ENCODE peak calls at places on chromosomes 4 and X, in seven cellular contexts. One of them, this sample, is unnamed.

GRCh38 chrX:11351375-11352295 is 58.4 kb downstream of the AMELX start:
- DNase-seq in upper lobe of right lung: no peak
- DNase-seq in AG20443: peak; percentile 38
- DNase-seq in ACHN: no peak
- DNase-seq in head of caudate nucleus: no peak
- DNase-seq in fibroblast of the conjunctiva: no peak
- DNase-seq in ELR: peak; percentile 37
- DNase-seq in this sample: no peak

GRCh38 chr4:176563591-176563990 is 229.1 kb downstream of the VEGFC start:
- DNase-seq in upper lobe of right lung: no peak
- DNase-seq in AG20443: peak; percentile 22
- DNase-seq in ACHN: no peak
- DNase-seq in head of caudate nucleus: peak; percentile 16
- DNase-seq in fibroblast of the conjunctiva: peak; percentile 55
- DNase-seq in ELR: peak; percentile 30
- DNase-seq in this sample: no peak

GRCh38 chr4:91127891-91128290 is 1000.7 kb downstream of the CCSER1 start:
- DNase-seq in upper lobe of right lung: no peak
- DNase-seq in AG20443: no peak
- DNase-seq in ACHN: no peak
- DNase-seq in head of caudate nucleus: no peak
- DNase-seq in fibroblast of the conjunctiva: no peak
- DNase-seq in ELR: no peak
- DNase-seq in this sample: no peak

GRCh38 chr4:78971326-78971725 is 32.1 kb upstream of the PAQR3 start:
- DNase-seq in upper lobe of right lung: no peak
- DNase-seq in AG20443: no peak
- DNase-seq in ACHN: no peak
- DNase-seq in head of caudate nucleus: no peak
- DNase-seq in fibroblast of the conjunctiva: peak; percentile 6
- DNase-seq in ELR: no peak
- DNase-seq in this sample: no peak

GRCh38 chr4:163922302-163922701 is 427.8 kb downstream of the TMA16 start:
- DNase-seq in upper lobe of right lung: no peak
- DNase-seq in AG20443: no peak
- DNase-seq in ACHN: peak; percentile 1
- DNase-seq in head of caudate nucleus: no peak
- DNase-seq in fibroblast of the conjunctiva: no peak
- DNase-seq in ELR: peak; percentile 32
- DNase-seq in this sample: no peak

GRCh38 chr4:40316782-40317635 is 18.1 kb upstream of the CHRNA9 start:
- DNase-seq in upper lobe of right lung: no peak
- DNase-seq in AG20443: peak; percentile 72
- DNase-seq in ACHN: peak; percentile 78
- DNase-seq in head of caudate nucleus: peak; percentile 42
- DNase-seq in fibroblast of the conjunctiva: peak; percentile 96
- DNase-seq in ELR: peak; percentile 93
- DNase-seq in this sample: peak; percentile 93

GRCh38 chr4:122845760-122846159 is 19.1 kb downstream of the FGF2 start:
- DNase-seq in upper lobe of right lung: no peak
- DNase-seq in AG20443: no peak
- DNase-seq in ACHN: no peak
- DNase-seq in head of caudate nucleus: no peak
- DNase-seq in fibroblast of the conjunctiva: no peak
- DNase-seq in ELR: no peak
- DNase-seq in this sample: no peak

GRCh38 chr4:1987296-1987695 is 21.5 kb downstream of the NELFA start:
- DNase-seq in upper lobe of right lung: peak; percentile 56
- DNase-seq in AG20443: no peak
- DNase-seq in ACHN: no peak
- DNase-seq in head of caudate nucleus: no peak
- DNase-seq in fibroblast of the conjunctiva: no peak
- DNase-seq in ELR: no peak
- DNase-seq in this sample: no peak

GRCh38 chrX:124343016-124343415 is 3.3 kb upstream of the SH2D1A start:
- DNase-seq in upper lobe of right lung: no peak
- DNase-seq in AG20443: no peak
- DNase-seq in ACHN: no peak
- DNase-seq in head of caudate nucleus: no peak
- DNase-seq in fibroblast of the conjunctiva: no peak
- DNase-seq in ELR: no peak
- DNase-seq in this sample: no peak

GRCh38 chr4:156710571-156711195 is 260.9 kb downstream of the PDGFC start:
- DNase-seq in upper lobe of right lung: no peak
- DNase-seq in AG20443: peak; percentile 57
- DNase-seq in ACHN: no peak
- DNase-seq in head of caudate nucleus: no peak
- DNase-seq in fibroblast of the conjunctiva: peak; percentile 1
- DNase-seq in ELR: no peak
- DNase-seq in this sample: no peak

GRCh38 chr4:128639586-128640270 is 169.8 kb upstream of the JADE1 start:
- DNase-seq in upper lobe of right lung: no peak
- DNase-seq in AG20443: peak; percentile 37
- DNase-seq in ACHN: no peak
- DNase-seq in head of caudate nucleus: no peak
- DNase-seq in fibroblast of the conjunctiva: no peak
- DNase-seq in ELR: no peak
- DNase-seq in this sample: no peak

GRCh38 chr4:154292589-154292988 is 199.0 kb downstream of the DCHS2 start:
- DNase-seq in upper lobe of right lung: no peak
- DNase-seq in AG20443: no peak
- DNase-seq in ACHN: no peak
- DNase-seq in head of caudate nucleus: no peak
- DNase-seq in fibroblast of the conjunctiva: no peak
- DNase-seq in ELR: no peak
- DNase-seq in this sample: peak; percentile 6

GRCh38 chr4:76012388-76012801 is 5.1 kb upstream of the CXCL9 start:
- DNase-seq in upper lobe of right lung: no peak
- DNase-seq in AG20443: no peak
- DNase-seq in ACHN: no peak
- DNase-seq in head of caudate nucleus: no peak
- DNase-seq in fibroblast of the conjunctiva: no peak
- DNase-seq in ELR: peak; percentile 28
- DNase-seq in this sample: no peak

GRCh38 chrX:47186096-47186740 is 7.4 kb upstream of the UBA1 start:
- DNase-seq in upper lobe of right lung: no peak
- DNase-seq in AG20443: no peak
- DNase-seq in ACHN: no peak
- DNase-seq in head of caudate nucleus: no peak
- DNase-seq in fibroblast of the conjunctiva: no peak
- DNase-seq in ELR: no peak
- DNase-seq in this sample: no peak

This sample was measured in GM23338.